ENCODE peak calls at places on chromosomes 6 and 20, in seven cellular contexts. G is PC-3, D is GM23338, F is hepatocyte, Q is PC-9, R is HCT116, I is MM.1S. A is an unnamed sample.

GRCh38 chr6:39086294-39086693 is 28.7 kb downstream of the SAYSD1 start:
- DNase-seq in G (no peak), D (no peak), F (no peak), Q (no peak), R (no peak), I (peak; percentile 80), A (no peak)

GRCh38 chr20:16761305-16761829 is 13.2 kb downstream of the OTOR start:
- DNase-seq in G (peak; percentile 86), D (peak; percentile 85), F (peak; percentile 79), Q (peak; percentile 72), R (peak; percentile 74), I (peak; percentile 72), A (peak; percentile 72)

GRCh38 chr6:34959221-34959620 is 70.2 kb downstream of the ANKS1A start:
- DNase-seq in G (no peak), D (no peak), F (no peak), Q (no peak), R (no peak), I (no peak), A (no peak)

GRCh38 chr6:157224957-157225574 is 98.3 kb downstream of the TMEM242 start:
- DNase-seq in G (no peak), D (no peak), F (no peak), Q (no peak), R (no peak), I (no peak), A (no peak)

GRCh38 chr6:154397491-154398195 is 41.0 kb upstream of the IPCEF1 start:
- DNase-seq in G (no peak), D (no peak), F (no peak), Q (no peak), R (no peak), I (no peak), A (no peak)

GRCh38 chr20:7585126-7585679 is 355.1 kb downstream of the HAO1 start:
- DNase-seq in G (no peak), D (no peak), F (peak; percentile 9), Q (no peak), R (no peak), I (no peak), A (peak; percentile 52)

GRCh38 chr20:35306931-35307517 is 14.8 kb upstream of the FAM83C start:
- DNase-seq in G (peak; percentile 68), D (peak; percentile 88), F (peak; percentile 85), Q (no peak), R (peak; percentile 60), I (peak; percentile 18), A (peak; percentile 76)

GRCh38 chr6:166905505-166906134 is 50.7 kb downstream of the RNASET2 start:
- DNase-seq in G (no peak), D (no peak), F (no peak), Q (no peak), R (no peak), I (no peak), A (no peak)

GRCh38 chr20:19868383-19868782 is 110.3 kb downstream of the RIN2 start:
- DNase-seq in G (no peak), D (no peak), F (no peak), Q (no peak), R (no peak), I (no peak), A (no peak)

GRCh38 chr6:107730106-107730505 is 94.0 kb downstream of the SCML4 start:
- DNase-seq in G (no peak), D (peak; percentile 36), F (no peak), Q (no peak), R (no peak), I (no peak), A (no peak)

GRCh38 chr6:107730683-107731314 is 93.3 kb downstream of the SCML4 start:
- DNase-seq in G (no peak), D (no peak), F (no peak), Q (no peak), R (no peak), I (no peak), A (no peak)

GRCh38 chr6:107729098-107729497 is 95.0 kb downstream of the SCML4 start:
- DNase-seq in G (no peak), D (peak; percentile 60), F (no peak), Q (no peak), R (no peak), I (no peak), A (no peak)

GRCh38 chr6:107728564-107728897 is 95.6 kb downstream of the SCML4 start:
- DNase-seq in G (no peak), D (no peak), F (no peak), Q (no peak), R (no peak), I (no peak), A (no peak)

GRCh38 chr6:107727096-107727757 is 96.9 kb downstream of the SCML4 start:
- DNase-seq in G (no peak), D (no peak), F (no peak), Q (no peak), R (no peak), I (no peak), A (no peak)
- H3K4me1 ChIP-seq in G (no peaks in the 10 kb centered on the region), D (no peaks in the 10 kb centered on the region), F (peaks cover 1% of the 10 kb centered on the region), Q (no peaks in the 10 kb centered on the region), R (peaks cover 3% of the 10 kb centered on the region), I (peaks cover 16% of the 10 kb centered on the region), A (no peaks in the 10 kb centered on the region)

GRCh38 chr6:96196633-96197032 is 180.9 kb downstream of the FUT9 start:
- DNase-seq in G (peak; percentile 66), D (peak; percentile 88), F (no peak), Q (peak; percentile 90), R (no peak), I (no peak), A (no peak)
- H3K9me2 ChIP-seq in G (no peaks in the 10 kb centered on the region), D (no peaks in the 10 kb centered on the region), F (no peaks in the 10 kb centered on the region), Q (no peaks in the 10 kb centered on the region), R (no peaks in the 10 kb centered on the region), I (no peaks in the 10 kb centered on the region), A (no peaks in the 10 kb centered on the region)

GRCh38 chr6:33213166-33213988 is 5.1 kb downstream of the RING1 start:
- DNase-seq in G (no peak), D (peak; percentile 71), F (no peak), Q (no peak), R (no peak), I (no peak), A (peak; percentile 54)
- TF ChIP-seq EZH2 in G (no peak), D (peak; percentile 70), F (no peak), Q (no peak), R (no peak), I (no peak), A (no peak)

GRCh38 chr6:45982280-45983036 is 33.2 kb downstream of the CLIC5 start:
- DNase-seq in G (peak; percentile 52), D (no peak), F (no peak), Q (no peak), R (no peak), I (no peak), A (no peak)

GRCh38 chr6:45984347-45984746 is 31.3 kb downstream of the CLIC5 start:
- DNase-seq in G (no peak), D (no peak), F (no peak), Q (no peak), R (no peak), I (no peak), A (no peak)

GRCh38 chr6:45983041-45983440 is 32.6 kb downstream of the CLIC5 start:
- DNase-seq in G (no peak), D (no peak), F (peak; percentile 18), Q (no peak), R (no peak), I (no peak), A (no peak)

GRCh38 chr6:45986746-45987274 is 28.9 kb downstream of the CLIC5 start:
- DNase-seq in G (no peak), D (no peak), F (no peak), Q (no peak), R (no peak), I (no peak), A (no peak)

GRCh38 chr6:45985026-45985425 is 30.6 kb downstream of the CLIC5 start:
- DNase-seq in G (no peak), D (no peak), F (no peak), Q (no peak), R (no peak), I (no peak), A (no peak)
- H3K4me1 ChIP-seq in G (no peaks in the 10 kb centered on the region), D (no peaks in the 10 kb centered on the region), F (peaks cover 12% of the 10 kb centered on the region), Q (no peaks in the 10 kb centered on the region), R (peaks cover 2% of the 10 kb centered on the region), I (peaks cover 10% of the 10 kb centered on the region), A (no peaks in the 10 kb centered on the region)

GRCh38 chr6:117911150-117911549 is 4.1 kb downstream of the SLC35F1 start:
- DNase-seq in G (no peak), D (no peak), F (no peak), Q (no peak), R (no peak), I (no peak), A (no peak)

GRCh38 chr6:117909638-117910037 is 2.6 kb downstream of the SLC35F1 start:
- DNase-seq in G (no peak), D (no peak), F (no peak), Q (no peak), R (no peak), I (no peak), A (no peak)

GRCh38 chr6:117908246-117909107 is 1.4 kb downstream of the SLC35F1 start:
- DNase-seq in G (no peak), D (peak; percentile 60), F (peak; percentile 29), Q (no peak), R (no peak), I (no peak), A (peak; percentile 4)

GRCh38 chr6:117910549-117910948 is 3.5 kb downstream of the SLC35F1 start:
- DNase-seq in G (no peak), D (no peak), F (no peak), Q (no peak), R (no peak), I (no peak), A (no peak)

DNA sequence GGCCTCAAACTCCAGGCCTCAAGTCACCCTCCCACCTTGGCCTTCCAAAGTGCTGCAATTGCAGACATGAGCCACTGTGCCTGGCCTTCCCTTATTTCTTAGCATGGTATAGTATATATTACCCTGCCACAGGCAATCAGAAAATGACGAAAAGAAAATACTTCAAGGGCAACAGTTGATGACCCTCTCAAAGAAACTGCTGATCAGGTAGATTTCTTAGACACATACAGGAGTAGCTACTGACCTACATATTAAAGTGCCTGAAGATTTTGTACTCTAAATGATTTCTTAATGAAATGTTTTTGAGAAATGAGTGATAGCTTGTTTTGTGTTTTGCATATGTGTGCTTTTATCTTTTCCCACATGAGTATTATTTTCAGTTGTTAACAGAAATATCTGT is 4.6 kb downstream of the SLC35F1 start:
- DNase-seq in G (no peak), D (no peak), F (no peak), Q (no peak), R (no peak), I (no peak), A (no peak)
- H3K9me2 ChIP-seq in G (no peaks in the 10 kb centered on the region), D (no peaks in the 10 kb centered on the region), F (no peaks in the 10 kb centered on the region), Q (no peaks in the 10 kb centered on the region), R (no peaks in the 10 kb centered on the region), I (no peaks in the 10 kb centered on the region), A (no peaks in the 10 kb centered on the region)

GRCh38 chr6:48151142-48151541 is 40.1 kb upstream of the PTCHD4 start:
- DNase-seq in G (peak; percentile 82), D (no peak), F (no peak), Q (peak; percentile 63), R (no peak), I (no peak), A (peak; percentile 7)

GRCh38 chr6:48147101-48147500 is 36.1 kb upstream of the PTCHD4 start:
- DNase-seq in G (no peak), D (no peak), F (no peak), Q (no peak), R (no peak), I (no peak), A (no peak)

GRCh38 chr6:48150701-48151100 is 39.7 kb upstream of the PTCHD4 start:
- DNase-seq in G (no peak), D (no peak), F (no peak), Q (no peak), R (no peak), I (no peak), A (no peak)
- TF ChIP-seq EZH2 in G (no peak), D (no peak), F (no peak), Q (no peak), R (no peak), I (no peak), A (no peak)